ENCODE peak calls at places on chromosome 16, in ten cellular contexts. W is stimulated activated CD8-positive, alpha-beta memory T cell treated with anti-CD3 and anti-CD28 coated beads, Interleukin-4, amount 100 ng/mL, for 1 hour; C is NCI-H446 treated with DMSO at 0.1 percent for 48 hours; X is iris pigment epithelial cell; P is progenitor cell of endocrine pancreas; G is GM13977; T is cardiac fibroblast; O is suprapubic skin; U is neural progenitor cell; R is ovary. L is an unnamed sample.

GRCh38 chr16:4675864-4676786 is 17.2 kb upstream of the NUDT16L1 start:
- DNase-seq in W (no peak), C (no peak), X (no peak), P (no peak), G (no peak), T (no peak), O (no peak), U (no peak), R (peak; percentile 41), L (no peak)

GRCh38 chr16:31128711-31129567 is 6.6 kb downstream of the PRSS8 start:
- DNase-seq in W (no peak), C (no peak), X (no peak), P (no peak), G (no peak), T (no peak), O (no peak), U (no peak), R (no peak), L (no peak)

GRCh38 chr16:88785106-88785924 is at the start of gene PIEZO1:
- DNase-seq in W (no peak), C (no peak), X (peak; percentile 49), P (no peak), G (peak; percentile 91), T (peak; percentile 70), O (no peak), U (peak; percentile 70), R (peak; percentile 85), L (peak; percentile 43)

GRCh38 chr16:52843386-52843785 is 209.3 kb downstream of the CHD9NB start:
- DNase-seq in W (no peak), C (no peak), X (no peak), P (no peak), G (no peak), T (no peak), O (no peak), U (no peak), R (no peak), L (no peak)

GRCh38 chr16:11005611-11005975 is 61.2 kb downstream of the CLEC16A start:
- DNase-seq in W (no peak), C (no peak), X (peak; percentile 69), P (no peak), G (no peak), T (no peak), O (no peak), U (no peak), R (no peak), L (no peak)

GRCh38 chr16:8859913-8860881 is 8.6 kb downstream of the CARHSP1 start:
- DNase-seq in W (no peak), C (no peak), X (peak; percentile 82), P (no peak), G (no peak), T (peak; percentile 82), O (no peak), U (no peak), R (peak; percentile 60), L (no peak)

GRCh38 chr16:89325861-89326471 is 108.5 kb downstream of the ZNF778 start:
- DNase-seq in W (no peak), C (no peak), X (peak; percentile 87), P (no peak), G (peak; percentile 73), T (peak; percentile 84), O (no peak), U (no peak), R (peak; percentile 60), L (no peak)

GRCh38 chr16:70529051-70529777 is 5.6 kb downstream of the SF3B3 start:
- DNase-seq in W (no peak), C (peak; percentile 16), X (peak; percentile 69), P (no peak), G (peak; percentile 25), T (peak; percentile 70), O (no peak), U (no peak), R (no peak), L (no peak)

GRCh38 chr16:13702614-13703013 is 217.3 kb upstream of the ERCC4 start:
- DNase-seq in W (no peak), C (peak; percentile 80), X (no peak), P (no peak), G (no peak), T (no peak), O (no peak), U (no peak), R (no peak), L (no peak)

GRCh38 chr16:7140899-7141298 is 191.7 kb upstream of the RBFOX1 start:
- DNase-seq in W (no peak), C (no peak), X (no peak), P (no peak), G (no peak), T (no peak), O (no peak), U (no peak), R (no peak), L (no peak)

GRCh38 chr16:15650019-15650697 is at the start of gene NDE1:
- DNase-seq in W (peak; percentile 77), C (peak; percentile 58), X (peak; percentile 90), P (peak; percentile 81), G (peak; percentile 96), T (peak; percentile 91), O (peak; percentile 95), U (peak; percentile 98), R (peak; percentile 90), L (peak; percentile 92)

GRCh38 chr16:47887496-47887895 is 268.3 kb downstream of the ABCC12 start:
- DNase-seq in W (no peak), C (no peak), X (peak; percentile 28), P (no peak), G (no peak), T (no peak), O (no peak), U (peak; percentile 47), R (no peak), L (no peak)

GRCh38 chr16:85360323-85361277 is 248.3 kb upstream of the CIBAR2 start:
- DNase-seq in W (no peak), C (peak; percentile 64), X (no peak), P (no peak), G (no peak), T (no peak), O (no peak), U (no peak), R (no peak), L (peak; percentile 87)

GRCh38 chr16:31190818-31191444 is 11.0 kb downstream of the FUS start:
- DNase-seq in W (no peak), C (no peak), X (no peak), P (no peak), G (no peak), T (no peak), O (no peak), U (no peak), R (no peak), L (no peak)

GRCh38 chr16:1579214-1579613 is 32.7 kb downstream of the IFT140 start:
- DNase-seq in W (no peak), C (no peak), X (no peak), P (no peak), G (no peak), T (no peak), O (no peak), U (no peak), R (no peak), L (no peak)

GRCh38 chr16:85569615-85570212 is 43.4 kb upstream of the GSE1 start:
- DNase-seq in W (no peak), C (peak; percentile 25), X (peak; percentile 85), P (no peak), G (peak; percentile 94), T (peak; percentile 64), O (no peak), U (no peak), R (no peak), L (no peak)

GRCh38 chr16:82993874-82994375 is 367.2 kb downstream of the CDH13 start:
- DNase-seq in W (no peak), C (no peak), X (no peak), P (no peak), G (no peak), T (no peak), O (no peak), U (no peak), R (no peak), L (no peak)

GRCh38 chr16:63617047-63617989 is 1504.5 kb downstream of the CDH11 start:
- DNase-seq in W (no peak), C (no peak), X (no peak), P (no peak), G (no peak), T (peak; percentile 4), O (no peak), U (no peak), R (no peak), L (peak; percentile 23)

GRCh38 chr16:16033208-16033717 is 83.8 kb downstream of the ABCC1 start:
- DNase-seq in W (no peak), C (no peak), X (no peak), P (no peak), G (peak; percentile 54), T (no peak), O (no peak), U (no peak), R (no peak), L (no peak)

GRCh38 chr16:85556456-85557082 is 56.6 kb upstream of the GSE1 start:
- DNase-seq in W (peak; percentile 32), C (no peak), X (peak; percentile 18), P (peak; percentile 35), G (peak; percentile 86), T (peak; percentile 37), O (no peak), U (peak; percentile 71), R (peak; percentile 68), L (no peak)